ENCODE peak calls at places on chromosome X, in eight cellular contexts. One of them, this sample, is unnamed.

GRCh38 chrX:96763608-96764007 is 79.0 kb downstream of the DIAPH2 start:
- DNase-seq in lower leg skin: no peak
- DNase-seq in A549: no peak
- DNase-seq in tibial nerve: no peak
- DNase-seq in IMR-90: no peak
- DNase-seq in Peyer's patch: no peak
- DNase-seq in HCT116: no peak
- DNase-seq in GM12892: no peak
- DNase-seq in this sample: no peak

GRCh38 chrX:56248492-56248891 is 16.3 kb downstream of the KLF8 start:
- DNase-seq in lower leg skin: no peak
- DNase-seq in A549: peak
- DNase-seq in tibial nerve: no peak
- DNase-seq in IMR-90: peak
- DNase-seq in Peyer's patch: peak
- DNase-seq in HCT116: peak
- DNase-seq in GM12892: no peak
- DNase-seq in this sample: no peak

GRCh38 chrX:118271770-118272169 is 74.1 kb upstream of the WDR44 start:
- DNase-seq in lower leg skin: no peak
- DNase-seq in A549: no peak
- DNase-seq in tibial nerve: no peak
- DNase-seq in IMR-90: peak
- DNase-seq in Peyer's patch: no peak
- DNase-seq in HCT116: no peak
- DNase-seq in GM12892: no peak
- DNase-seq in this sample: no peak

GRCh38 chrX:78514852-78515251 is 144.3 kb downstream of the RTL3 start:
- DNase-seq in lower leg skin: no peak
- DNase-seq in A549: no peak
- DNase-seq in tibial nerve: no peak
- DNase-seq in IMR-90: no peak
- DNase-seq in Peyer's patch: no peak
- DNase-seq in HCT116: no peak
- DNase-seq in GM12892: no peak
- DNase-seq in this sample: no peak

GRCh38 chrX:2819345-2820130 is 9.2 kb upstream of the GYG2 start:
- DNase-seq in lower leg skin: no peak
- DNase-seq in A549: peak
- DNase-seq in tibial nerve: no peak
- DNase-seq in IMR-90: peak
- DNase-seq in Peyer's patch: no peak
- DNase-seq in HCT116: no peak
- DNase-seq in GM12892: no peak
- DNase-seq in this sample: no peak

GRCh38 chrX:144566592-144566991 is 680.7 kb upstream of the SPANXN1 start:
- DNase-seq in lower leg skin: no peak
- DNase-seq in A549: no peak
- DNase-seq in tibial nerve: no peak
- DNase-seq in IMR-90: no peak
- DNase-seq in Peyer's patch: no peak
- DNase-seq in HCT116: no peak
- DNase-seq in GM12892: no peak
- DNase-seq in this sample: no peak

GRCh38 chrX:3076416-3076991 is 35.2 kb downstream of the ARSF start:
- DNase-seq in lower leg skin: no peak
- DNase-seq in A549: no peak
- DNase-seq in tibial nerve: no peak
- DNase-seq in IMR-90: no peak
- DNase-seq in Peyer's patch: no peak
- DNase-seq in HCT116: no peak
- DNase-seq in GM12892: no peak
- DNase-seq in this sample: no peak

GRCh38 chrX:139823806-139824205 is 109.0 kb downstream of the ATP11C start:
- DNase-seq in lower leg skin: no peak
- DNase-seq in A549: no peak
- DNase-seq in tibial nerve: no peak
- DNase-seq in IMR-90: peak
- DNase-seq in Peyer's patch: no peak
- DNase-seq in HCT116: no peak
- DNase-seq in GM12892: no peak
- DNase-seq in this sample: no peak

GRCh38 chrX:13898084-13898483 is 81.2 kb upstream of the GPM6B start:
- DNase-seq in lower leg skin: no peak
- DNase-seq in A549: no peak
- DNase-seq in tibial nerve: peak
- DNase-seq in IMR-90: peak
- DNase-seq in Peyer's patch: no peak
- DNase-seq in HCT116: no peak
- DNase-seq in GM12892: no peak
- DNase-seq in this sample: no peak

GRCh38 chrX:136691028-136691809 is 43.3 kb downstream of the CD40LG start:
- DNase-seq in lower leg skin: no peak
- DNase-seq in A549: no peak
- DNase-seq in tibial nerve: no peak
- DNase-seq in IMR-90: peak
- DNase-seq in Peyer's patch: no peak
- DNase-seq in HCT116: no peak
- DNase-seq in GM12892: no peak
- DNase-seq in this sample: no peak

GRCh38 chrX:12966151-12966550 is 8.8 kb upstream of the TMSB4X start:
- DNase-seq in lower leg skin: no peak
- DNase-seq in A549: no peak
- DNase-seq in tibial nerve: no peak
- DNase-seq in IMR-90: no peak
- DNase-seq in Peyer's patch: no peak
- DNase-seq in HCT116: no peak
- DNase-seq in GM12892: no peak
- DNase-seq in this sample: no peak

GRCh38 chrX:129654652-129655546 is at the start of gene APLN:
- DNase-seq in lower leg skin: no peak
- DNase-seq in A549: no peak
- DNase-seq in tibial nerve: no peak
- DNase-seq in IMR-90: peak
- DNase-seq in Peyer's patch: no peak
- DNase-seq in HCT116: no peak
- DNase-seq in GM12892: no peak
- DNase-seq in this sample: no peak

GRCh38 chrX:141278306-141278705 is 36.0 kb upstream of the SPANXC start:
- DNase-seq in lower leg skin: no peak
- DNase-seq in A549: no peak
- DNase-seq in tibial nerve: no peak
- DNase-seq in IMR-90: peak
- DNase-seq in Peyer's patch: no peak
- DNase-seq in HCT116: no peak
- DNase-seq in GM12892: no peak
- DNase-seq in this sample: no peak

GRCh38 chrX:138128025-138128671 is 562.2 kb downstream of the ZIC3 start:
- DNase-seq in lower leg skin: peak
- DNase-seq in A549: peak
- DNase-seq in tibial nerve: no peak
- DNase-seq in IMR-90: peak
- DNase-seq in Peyer's patch: no peak
- DNase-seq in HCT116: peak
- DNase-seq in GM12892: peak
- DNase-seq in this sample: no peak

GRCh38 chrX:73930300-73930699 is 367.3 kb downstream of the CHIC1 start:
- DNase-seq in lower leg skin: no peak
- DNase-seq in A549: no peak
- DNase-seq in tibial nerve: no peak
- DNase-seq in IMR-90: peak
- DNase-seq in Peyer's patch: no peak
- DNase-seq in HCT116: no peak
- DNase-seq in GM12892: no peak
- DNase-seq in this sample: no peak

GRCh38 chrX:69149466-69150293 is 15.6 kb downstream of the PJA1 start:
- DNase-seq in lower leg skin: no peak
- DNase-seq in A549: no peak
- DNase-seq in tibial nerve: no peak
- DNase-seq in IMR-90: no peak
- DNase-seq in Peyer's patch: no peak
- DNase-seq in HCT116: no peak
- DNase-seq in GM12892: no peak
- DNase-seq in this sample: no peak

DNA sequence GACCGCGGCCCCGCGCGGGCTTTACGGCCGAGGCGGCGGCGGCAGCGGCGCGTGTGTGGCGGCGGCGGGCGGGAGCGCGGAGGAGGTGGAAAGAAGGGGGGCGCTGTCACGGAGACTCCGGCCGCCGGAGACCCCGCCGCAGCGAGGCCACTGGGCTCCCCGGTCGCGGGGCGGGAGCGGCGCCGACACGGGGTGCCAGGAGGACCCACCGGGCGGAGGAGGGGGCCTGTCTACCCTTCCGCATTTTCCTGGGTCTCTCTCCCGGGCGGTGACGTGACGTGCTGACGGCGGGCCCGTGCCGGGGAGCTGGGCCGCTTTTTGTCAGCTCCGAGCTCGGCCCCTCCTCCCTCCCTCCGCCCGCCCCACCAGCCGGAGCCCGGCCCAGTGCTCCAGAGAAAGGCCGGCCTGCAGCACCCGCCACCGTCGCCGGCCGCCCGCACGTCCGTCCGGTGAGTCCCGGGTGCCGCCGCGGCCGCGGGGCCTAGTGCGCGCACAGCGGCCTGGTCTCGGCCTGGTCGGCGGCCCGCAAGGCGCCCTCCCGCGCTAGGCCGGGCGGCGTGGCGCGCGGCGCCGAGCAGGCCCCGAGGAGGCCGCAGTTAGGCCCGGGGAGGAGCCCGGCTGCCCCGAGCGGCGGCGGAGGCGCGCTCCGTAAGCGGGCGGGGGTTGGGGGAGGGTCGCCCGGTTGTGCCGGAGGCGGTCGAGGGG is at the start of gene ZFX:
- DNase-seq in lower leg skin: peak
- DNase-seq in A549: no peak
- DNase-seq in tibial nerve: peak
- DNase-seq in IMR-90: peak
- DNase-seq in Peyer's patch: peak
- DNase-seq in HCT116: no peak
- DNase-seq in GM12892: peak
- DNase-seq in this sample: no peak
- TF ChIP-seq POLR2A in lower leg skin: no peak
- TF ChIP-seq POLR2A in A549: peak
- TF ChIP-seq POLR2A in tibial nerve: peak
- TF ChIP-seq POLR2A in IMR-90: peak
- TF ChIP-seq POLR2A in Peyer's patch: peak
- TF ChIP-seq POLR2A in HCT116: no peak
- TF ChIP-seq POLR2A in GM12892: peak
- TF ChIP-seq POLR2A in this sample: peak

DNA sequence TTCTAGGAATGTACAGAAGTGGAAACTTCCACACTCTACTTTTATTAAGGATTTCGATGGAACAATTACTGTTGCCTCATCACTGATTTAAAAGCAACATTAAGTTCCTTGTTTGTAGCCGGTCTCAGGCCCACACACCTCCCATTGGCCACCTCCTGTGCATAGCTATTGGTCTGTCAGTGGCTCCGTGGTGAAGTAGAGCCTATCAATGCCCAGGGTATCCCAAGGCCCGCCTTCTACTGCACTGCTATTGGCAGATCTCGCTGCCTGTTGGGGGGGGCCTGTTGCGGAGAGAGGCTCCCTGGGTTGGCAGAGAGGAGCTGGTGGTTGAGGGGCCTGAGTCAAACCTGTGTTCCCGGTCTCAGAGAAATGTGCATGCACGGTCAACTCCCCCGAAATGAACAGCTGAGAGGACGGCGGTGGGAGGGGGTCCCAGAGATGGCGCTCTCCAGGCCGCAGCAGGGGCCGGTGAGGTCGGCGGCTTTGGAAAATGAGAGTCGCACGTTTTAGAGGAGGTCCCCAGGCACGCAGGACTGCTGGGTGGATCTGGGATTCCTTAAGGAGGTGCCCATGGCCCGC is 4.9 kb upstream of the ARAF start:
- DNase-seq in lower leg skin: peak
- DNase-seq in A549: peak
- DNase-seq in tibial nerve: peak
- DNase-seq in IMR-90: peak
- DNase-seq in Peyer's patch: peak
- DNase-seq in HCT116: no peak
- DNase-seq in GM12892: peak
- DNase-seq in this sample: no peak
- TF ChIP-seq POLR2A in lower leg skin: no peak
- TF ChIP-seq POLR2A in A549: peak
- TF ChIP-seq POLR2A in tibial nerve: peak
- TF ChIP-seq POLR2A in IMR-90: no peak
- TF ChIP-seq POLR2A in Peyer's patch: peak
- TF ChIP-seq POLR2A in HCT116: no peak
- TF ChIP-seq POLR2A in GM12892: peak
- TF ChIP-seq POLR2A in this sample: peak

GRCh38 chrX:48595929-48596328 is 1.4 kb upstream of the WDR13 start:
- DNase-seq in lower leg skin: no peak
- DNase-seq in A549: no peak
- DNase-seq in tibial nerve: no peak
- DNase-seq in IMR-90: no peak
- DNase-seq in Peyer's patch: no peak
- DNase-seq in HCT116: no peak
- DNase-seq in GM12892: no peak
- DNase-seq in this sample: no peak

GRCh38 chrX:48598645-48599044 is 1.4 kb downstream of the WDR13 start:
- DNase-seq in lower leg skin: no peak
- DNase-seq in A549: no peak
- DNase-seq in tibial nerve: no peak
- DNase-seq in IMR-90: no peak
- DNase-seq in Peyer's patch: no peak
- DNase-seq in HCT116: no peak
- DNase-seq in GM12892: no peak
- DNase-seq in this sample: no peak

GRCh38 chrX:48600226-48600625 is 2.9 kb downstream of the WDR13 start:
- DNase-seq in lower leg skin: no peak
- DNase-seq in A549: no peak
- DNase-seq in tibial nerve: no peak
- DNase-seq in IMR-90: no peak
- DNase-seq in Peyer's patch: no peak
- DNase-seq in HCT116: no peak
- DNase-seq in GM12892: no peak
- DNase-seq in this sample: no peak

GRCh38 chrX:48599341-48599740 is 2.0 kb downstream of the WDR13 start:
- DNase-seq in lower leg skin: no peak
- DNase-seq in A549: no peak
- DNase-seq in tibial nerve: no peak
- DNase-seq in IMR-90: no peak
- DNase-seq in Peyer's patch: no peak
- DNase-seq in HCT116: no peak
- DNase-seq in GM12892: no peak
- DNase-seq in this sample: no peak

GRCh38 chrX:48597353-48598264 is at the start of gene WDR13:
- DNase-seq in lower leg skin: peak
- DNase-seq in A549: peak
- DNase-seq in tibial nerve: peak
- DNase-seq in IMR-90: peak
- DNase-seq in Peyer's patch: peak
- DNase-seq in HCT116: peak
- DNase-seq in GM12892: peak
- DNase-seq in this sample: peak
- TF ChIP-seq POLR2A in lower leg skin: no peak
- TF ChIP-seq POLR2A in A549: peak
- TF ChIP-seq POLR2A in tibial nerve: no peak
- TF ChIP-seq POLR2A in IMR-90: peak
- TF ChIP-seq POLR2A in Peyer's patch: peak
- TF ChIP-seq POLR2A in HCT116: peak
- TF ChIP-seq POLR2A in GM12892: peak
- TF ChIP-seq POLR2A in this sample: peak

GRCh38 chrX:153763989-153764755 is at the start of gene PLXNB3:
- DNase-seq in lower leg skin: peak
- DNase-seq in A549: peak
- DNase-seq in tibial nerve: peak
- DNase-seq in IMR-90: peak
- DNase-seq in Peyer's patch: peak
- DNase-seq in HCT116: peak
- DNase-seq in GM12892: peak
- DNase-seq in this sample: peak
- TF ChIP-seq POLR2A in lower leg skin: no peak
- TF ChIP-seq POLR2A in A549: peak
- TF ChIP-seq POLR2A in tibial nerve: no peak
- TF ChIP-seq POLR2A in IMR-90: no peak
- TF ChIP-seq POLR2A in Peyer's patch: no peak
- TF ChIP-seq POLR2A in HCT116: no peak
- TF ChIP-seq POLR2A in GM12892: no peak
- TF ChIP-seq POLR2A in this sample: no peak